ENCODE peak calls at places on chromosomes 16 and 17, in five cellular contexts. Q, F, R, K and C are unnamed samples.

GRCh38 chr16:59973966-59974365 is 1239.8 kb upstream of the GOT2 start:
- DNase-seq in Q (no peak), F (no peak), R (no peak), K (no peak), C (no peak)

GRCh38 chr17:29121442-29121841 is 58.8 kb downstream of the MYO18A start:
- DNase-seq in Q (no peak), F (no peak), R (no peak), K (no peak), C (no peak)

GRCh38 chr16:82108101-82108500 is 61.9 kb downstream of the MPHOSPH6 start:
- DNase-seq in Q (no peak), F (no peak), R (no peak), K (no peak), C (no peak)

GRCh38 chr17:35448214-35448898 is at the start of gene SLFN13:
- DNase-seq in Q (peak), F (peak), R (peak), K (peak), C (peak)

GRCh38 chr16:67277294-67277998 is 1.9 kb upstream of the PLEKHG4 start:
- DNase-seq in Q (no peak), F (peak), R (no peak), K (no peak), C (no peak)

GRCh38 chr17:22692066-22692800 is 999.9 kb downstream of the KCNJ18 start:
- DNase-seq in Q (no peak), F (no peak), R (no peak), K (no peak), C (no peak)

GRCh38 chr16:88993006-88993787 is 16.2 kb upstream of the CBFA2T3 start:
- DNase-seq in Q (peak), F (no peak), R (peak), K (no peak), C (no peak)

GRCh38 chr17:64004218-64004770 is 6.1 kb downstream of the PRR29 start:
- DNase-seq in Q (no peak), F (no peak), R (no peak), K (no peak), C (no peak)

GRCh38 chr16:50255538-50255937 is 10.8 kb upstream of the ADCY7 start:
- DNase-seq in Q (no peak), F (no peak), R (no peak), K (no peak), C (no peak)

GRCh38 chr16:75477680-75478473 is 13.4 kb upstream of the TMEM170A start:
- DNase-seq in Q (no peak), F (no peak), R (no peak), K (no peak), C (no peak)

GRCh38 chr16:74521691-74522090 is 85.2 kb downstream of the GLG1 start:
- DNase-seq in Q (peak), F (no peak), R (no peak), K (peak), C (no peak)

GRCh38 chr17:81509687-81510523 is 2.7 kb downstream of the ACTG1 start:
- DNase-seq in Q (no peak), F (no peak), R (no peak), K (no peak), C (no peak)

GRCh38 chr16:7303014-7303676 is 29.5 kb upstream of the RBFOX1 start:
- DNase-seq in Q (no peak), F (no peak), R (peak), K (peak), C (peak)

GRCh38 chr17:29833801-29834200 is 96.2 kb downstream of the SSH2 start:
- DNase-seq in Q (no peak), F (no peak), R (no peak), K (no peak), C (no peak)

GRCh38 chr17:45120558-45120957 is 11.8 kb downstream of the PLCD3 start:
- DNase-seq in Q (no peak), F (no peak), R (no peak), K (no peak), C (no peak)

GRCh38 chr16:9666834-9667480 is 515.3 kb downstream of the GRIN2A start:
- DNase-seq in Q (no peak), F (no peak), R (no peak), K (no peak), C (no peak)

GRCh38 chr17:55996826-55997225 is 156.4 kb upstream of the ANKFN1 start:
- DNase-seq in Q (no peak), F (no peak), R (no peak), K (no peak), C (no peak)

GRCh38 chr16:81473561-81473960 is 29.0 kb downstream of the CMIP start:
- DNase-seq in Q (no peak), F (no peak), R (no peak), K (no peak), C (no peak)

GRCh38 chr16:22330326-22330725 is 33.1 kb downstream of the POLR3E start:
- DNase-seq in Q (no peak), F (no peak), R (no peak), K (no peak), C (no peak)

GRCh38 chr17:75691371-75692290 is 24.5 kb downstream of the SAP30BP start:
- DNase-seq in Q (no peak), F (no peak), R (peak), K (peak), C (no peak)

GRCh38 chr17:58325289-58325726 is 3.3 kb downstream of the TSPOAP1 start:
- DNase-seq in Q (no peak), F (no peak), R (peak), K (no peak), C (peak)

GRCh38 chr16:11020792-11021440 is 76.6 kb downstream of the CLEC16A start:
- DNase-seq in Q (no peak), F (no peak), R (no peak), K (no peak), C (no peak)

GRCh38 chr17:64626827-64627226 is 35.3 kb downstream of the SMURF2 start:
- DNase-seq in Q (no peak), F (no peak), R (no peak), K (no peak), C (no peak)

GRCh38 chr17:20095366-20096080 is 86.4 kb downstream of the SPECC1 start:
- DNase-seq in Q (no peak), F (peak), R (peak), K (peak), C (peak)

GRCh38 chr16:57390635-57391307 is 13.8 kb upstream of the CCL17 start:
- DNase-seq in Q (no peak), F (no peak), R (no peak), K (no peak), C (no peak)

GRCh38 chr17:31696184-31696602 is 162.9 kb downstream of the COPRS start:
- DNase-seq in Q (peak), F (no peak), R (peak), K (peak), C (peak)

GRCh38 chr16:57590654-57591085 is 37.8 kb upstream of the ADGRG1 start:
- DNase-seq in Q (no peak), F (peak), R (no peak), K (no peak), C (no peak)

GRCh38 chr16:9060225-9060624 is 31.2 kb upstream of the HAPSTR1 start:
- DNase-seq in Q (no peak), F (no peak), R (no peak), K (no peak), C (no peak)

GRCh38 chr17:81153340-81153803 is 11.9 kb upstream of the PVALEF start:
- DNase-seq in Q (no peak), F (no peak), R (no peak), K (peak), C (no peak)

GRCh38 chr17:76405607-76405966 is 21.2 kb downstream of the SPHK1 start:
- DNase-seq in Q (no peak), F (no peak), R (no peak), K (no peak), C (no peak)